ENCODE peak calls at places on chromosomes 12 and 14, in ten cellular contexts. Z is stomach, T is bronchial epithelial cell, P is body of pancreas, X is A549, A is brain microvascular endothelial cell, U is epithelial cell of esophagus, S is astrocyte of the spinal cord, D is lower leg skin, C is Panc1. H is an unnamed sample.
A peak's percentile ranks its signal among the peaks of the same experiment; 100 is the strongest.

GRCh38 chr12:121802843-121803698 is 738 bp upstream of the SETD1B start:
- DNase-seq in C (no peak), U (peak; percentile 94), Z (peak; percentile 90), D (peak; percentile 92), P (peak; percentile 90), X (peak; percentile 96), S (peak; percentile 98), T (peak; percentile 90), A (peak; percentile 92), H (peak; percentile 97)

GRCh38 chr12:122856999-122857671 is 21.9 kb downstream of the HIP1R start:
- DNase-seq in Z (no peak), P (no peak), X (no peak), D (no peak), A (no peak), S (no peak), C (no peak), U (no peak), T (no peak), H (no peak)

GRCh38 chr12:61037792-61038191 is 1222.4 kb upstream of the USP15 start:
- DNase-seq in U (peak; percentile 95), S (no peak), Z (no peak), T (peak; percentile 92), X (no peak), C (no peak), D (no peak), P (no peak), A (no peak), H (no peak)

GRCh38 chr14:71754422-71755095 is 177.7 kb upstream of the RGS6 start:
- DNase-seq in A (no peak), X (no peak), U (no peak), C (no peak), Z (no peak), T (no peak), S (no peak), D (no peak), P (no peak), H (no peak)

GRCh38 chr14:102786758-102787157 is 9.5 kb downstream of the TRAF3 start:
- DNase-seq in S (no peak), T (peak; percentile 67), C (no peak), Z (no peak), X (no peak), U (peak; percentile 66), D (no peak), P (no peak), A (peak; percentile 32), H (peak; percentile 14)

GRCh38 chr12:112584266-112584722 is 165.5 kb downstream of the PTPN11 start:
- DNase-seq in U (no peak), S (no peak), D (no peak), A (no peak), X (peak; percentile 89), P (no peak), Z (no peak), C (no peak), T (no peak), H (no peak)

GRCh38 chr14:62694075-62694474 is 351.2 kb downstream of the KCNH5 start:
- DNase-seq in C (no peak), P (no peak), X (peak; percentile 47), A (peak; percentile 56), T (peak; percentile 87), Z (no peak), U (peak; percentile 85), D (no peak), S (peak; percentile 96), H (peak; percentile 83)

GRCh38 chr14:74314576-74314975 is 11.8 kb upstream of the ABCD4 start:
- DNase-seq in D (no peak), T (no peak), Z (no peak), A (no peak), U (no peak), S (no peak), X (no peak), C (no peak), P (no peak), H (no peak)

DNA sequence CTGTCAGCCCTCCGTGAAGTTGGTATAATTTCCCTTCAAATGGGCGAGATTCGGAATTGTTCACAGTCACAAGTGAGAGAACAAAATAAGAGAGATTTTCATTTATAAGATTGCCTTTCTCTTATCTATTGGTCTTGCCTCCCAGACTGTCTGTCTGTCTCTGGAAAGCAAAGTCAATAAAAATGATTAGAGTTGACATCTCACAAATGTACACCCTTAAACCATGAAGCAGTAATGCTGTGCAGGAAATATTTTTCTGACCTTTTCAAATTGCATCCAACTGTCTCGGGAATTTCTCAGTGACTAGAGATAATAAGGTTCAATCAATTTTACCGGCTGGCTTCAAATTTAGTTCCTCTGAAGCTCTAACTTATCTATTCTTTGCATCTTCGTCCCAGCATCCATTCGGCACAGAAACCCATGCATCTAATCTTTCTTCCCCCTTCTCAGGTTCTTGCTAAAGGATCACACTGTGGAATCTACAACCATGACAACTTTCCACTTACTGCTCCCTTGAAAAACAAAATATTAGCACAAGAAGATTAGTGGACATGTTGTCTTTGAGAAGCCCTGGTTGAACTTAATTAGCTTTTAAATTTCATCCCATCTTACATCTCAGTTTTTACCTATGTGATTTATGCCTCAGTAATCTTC is 93.1 kb downstream of the RMST start:
- DNase-seq in C (no peak), P (no peak), Z (no peak), X (no peak), T (no peak), A (no peak), S (peak; percentile 23), U (no peak), D (no peak), H (no peak)
- H3K4me3 ChIP-seq in C (no peak overlapping the region), P (no peak overlapping the region), Z (no peak overlapping the region), X (no peak overlapping the region), T (no peak overlapping the region), A (no peak overlapping the region), S (no peak overlapping the region), U (no peak overlapping the region), D (no peak overlapping the region), H (no peak overlapping the region)

GRCh38 chr14:92946847-92947545 is 24.0 kb downstream of the CHGA start:
- DNase-seq in C (no peak), T (no peak), X (no peak), Z (no peak), U (no peak), A (no peak), D (no peak), S (no peak), P (no peak), H (no peak)

GRCh38 chr14:92943855-92944570 is 21.1 kb downstream of the CHGA start:
- DNase-seq in A (no peak), D (no peak), Z (no peak), X (no peak), P (no peak), S (no peak), T (no peak), C (no peak), U (no peak), H (no peak)

GRCh38 chr14:92944976-92945375 is 22.0 kb downstream of the CHGA start:
- DNase-seq in U (no peak), S (no peak), T (no peak), Z (no peak), D (no peak), X (no peak), C (no peak), A (no peak), P (no peak), H (no peak)

GRCh38 chr14:92945544-92945943 is 22.6 kb downstream of the CHGA start:
- DNase-seq in T (no peak), S (no peak), Z (no peak), U (no peak), X (no peak), A (no peak), P (no peak), C (no peak), D (no peak), H (no peak)

DNA sequence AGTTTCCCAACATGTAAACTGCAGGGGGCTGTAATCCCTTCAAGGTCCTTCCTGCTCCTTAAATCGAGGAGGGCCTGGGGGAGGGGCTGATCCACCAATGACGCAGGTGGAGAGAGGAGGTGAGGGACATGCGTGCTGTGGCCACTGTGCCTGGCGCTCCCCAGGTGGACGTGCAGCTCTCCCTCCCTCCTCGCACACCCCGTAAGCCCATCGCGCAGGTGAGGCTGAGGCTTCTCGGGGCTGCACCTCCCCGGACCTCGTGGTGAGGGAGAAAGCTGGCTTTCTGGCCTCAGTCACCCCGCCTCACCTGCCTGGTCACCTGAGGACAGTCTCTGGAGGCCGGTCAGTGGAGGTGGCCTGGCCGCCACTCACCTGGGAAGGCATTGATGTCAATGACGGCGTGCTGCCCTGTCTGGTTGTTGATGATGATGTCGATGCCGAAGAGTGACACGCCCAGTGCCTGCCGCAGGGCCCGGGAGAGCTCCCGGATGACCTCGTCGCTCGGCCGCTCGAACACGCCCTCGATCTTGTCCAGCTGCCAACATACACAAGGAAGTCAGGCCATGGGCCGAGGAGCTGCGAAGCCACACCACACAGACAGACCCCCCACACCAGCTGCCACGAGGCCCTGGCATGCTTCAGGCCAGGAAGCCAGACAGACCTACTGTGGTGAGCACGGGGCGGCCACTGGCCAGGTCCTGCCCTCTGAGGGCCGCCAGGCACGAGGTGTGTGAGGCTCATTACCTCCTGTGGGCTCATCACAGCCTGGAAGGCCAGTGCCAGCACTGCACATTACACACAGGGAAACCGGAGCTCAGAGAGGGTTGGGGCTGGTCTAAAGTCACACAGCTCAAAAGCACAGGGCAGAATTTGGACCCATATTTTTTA is 23.3 kb downstream of the CHGA start:
- DNase-seq in S (peak; percentile 62), D (peak; percentile 43), Z (peak; percentile 91), X (peak; percentile 91), C (peak; percentile 8), A (peak; percentile 57), P (peak; percentile 67), T (peak; percentile 68), U (peak; percentile 75), H (peak; percentile 68)
- TF ChIP-seq CTCF in S (no peak), D (no peak), Z (no peak), X (no peak), C (no peak), A (no peak), P (no peak), T (no peak), U (no peak), H (no peak)

DNA sequence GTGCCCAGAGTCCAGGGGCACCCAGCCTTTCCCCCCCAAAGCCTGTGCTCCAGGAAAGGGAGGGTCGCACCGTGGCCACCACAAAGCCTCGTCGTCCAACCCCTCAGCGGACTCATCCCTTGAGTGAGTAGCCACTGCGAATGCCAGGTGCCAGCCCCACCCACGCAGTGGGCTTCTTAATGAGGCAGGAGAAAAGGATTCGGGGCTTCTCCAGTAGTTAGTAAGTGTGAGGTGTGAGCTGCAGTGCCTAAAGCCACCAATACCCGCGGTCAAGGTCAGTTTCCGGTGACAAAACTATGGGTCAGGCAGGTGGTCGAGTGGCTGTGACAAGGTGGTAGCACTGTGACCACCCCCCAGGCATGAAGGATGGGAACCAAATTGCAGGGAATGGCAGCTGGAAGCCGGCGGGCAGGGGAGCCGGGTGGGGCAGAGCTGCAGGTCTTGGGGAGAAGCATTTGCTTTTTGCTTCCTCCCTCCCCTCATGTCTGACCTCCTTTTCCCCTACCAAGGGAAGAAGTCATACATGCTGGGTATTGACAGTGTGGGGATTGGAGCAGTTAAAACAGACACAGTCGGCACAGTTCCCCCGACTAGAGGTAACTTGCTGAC is 8.0 kb downstream of the RAN start:
- DNase-seq in U (no peak), Z (no peak), D (no peak), C (no peak), A (no peak), T (no peak), X (no peak), P (no peak), S (no peak), H (no peak)
- H3K4me3 ChIP-seq in U (no peak overlapping the region), Z (no peak overlapping the region), D (no peak overlapping the region), C (no peak overlapping the region), A (no peak overlapping the region), T (no peak overlapping the region), X (no peak overlapping the region), P (no peak overlapping the region), S (no peak overlapping the region), H (no peak overlapping the region)

DNA sequence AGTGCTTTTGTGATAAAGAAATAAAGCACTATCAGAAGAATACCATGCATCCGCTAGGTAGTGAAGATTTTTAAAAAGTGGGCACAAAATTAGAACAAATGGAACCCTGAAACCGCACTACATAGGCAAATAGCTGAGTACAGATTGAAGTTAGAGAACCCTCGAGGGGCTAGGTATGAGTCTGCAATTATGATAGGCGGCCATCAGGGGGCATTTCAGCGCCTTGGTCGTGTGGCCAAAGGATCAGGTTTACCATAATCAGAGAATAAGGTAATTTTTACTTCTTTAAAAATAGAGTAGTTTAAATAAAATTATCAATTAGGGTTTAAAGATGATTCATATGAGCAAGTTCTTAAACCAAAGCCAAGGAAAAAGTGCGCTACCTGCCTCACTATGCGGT is 129.8 kb downstream of the TMX1 start:
- DNase-seq in C (no peak), S (no peak), T (no peak), D (no peak), Z (no peak), X (peak; percentile 5), U (no peak), P (peak; percentile 27), A (no peak), H (no peak)
- TF ChIP-seq CTCF in C (peak; percentile 56), S (peak; percentile 16), T (peak; percentile 17), D (no peak), Z (no peak), X (peak; percentile 49), U (peak; percentile 7), P (peak; percentile 18), A (peak; percentile 25), H (peak; percentile 17)